ENCODE peak calls at places on chromosome 5, in eight cellular contexts. One of them, this sample, is unnamed.

GRCh38 chr5:150503977-150504620 is 3.8 kb upstream of the NDST1 start:
- DNase-seq in cardiac muscle cell: peak
- DNase-seq in epithelial cell of prostate: no peak
- DNase-seq in transverse colon: peak
- DNase-seq in hepatic stellate cell: no peak
- DNase-seq in NCI-H1694 treated with DMSO at 0.1 percent for 48 hours: no peak
- DNase-seq in effector memory CD8-positive, alpha-beta T cell: no peak
- DNase-seq in fibroblast of mammary gland: peak
- DNase-seq in this sample: peak

GRCh38 chr5:151619812-151620462 is 28.8 kb upstream of the FAT2 start:
- DNase-seq in transverse colon: no peak
- DNase-seq in epithelial cell of prostate: peak
- DNase-seq in fibroblast of mammary gland: no peak
- DNase-seq in effector memory CD8-positive, alpha-beta T cell: no peak
- DNase-seq in hepatic stellate cell: no peak
- DNase-seq in cardiac muscle cell: no peak
- DNase-seq in NCI-H1694 treated with DMSO at 0.1 percent for 48 hours: no peak
- DNase-seq in this sample: no peak

GRCh38 chr5:107455111-107455544 is 215.6 kb downstream of the EFNA5 start:
- DNase-seq in hepatic stellate cell: no peak
- DNase-seq in cardiac muscle cell: peak
- DNase-seq in effector memory CD8-positive, alpha-beta T cell: no peak
- DNase-seq in transverse colon: no peak
- DNase-seq in NCI-H1694 treated with DMSO at 0.1 percent for 48 hours: no peak
- DNase-seq in fibroblast of mammary gland: no peak
- DNase-seq in epithelial cell of prostate: no peak
- DNase-seq in this sample: peak

GRCh38 chr5:176531902-176532493 is 5.2 kb downstream of the RNF44 start:
- DNase-seq in fibroblast of mammary gland: no peak
- DNase-seq in effector memory CD8-positive, alpha-beta T cell: no peak
- DNase-seq in transverse colon: no peak
- DNase-seq in cardiac muscle cell: no peak
- DNase-seq in epithelial cell of prostate: no peak
- DNase-seq in hepatic stellate cell: no peak
- DNase-seq in NCI-H1694 treated with DMSO at 0.1 percent for 48 hours: no peak
- DNase-seq in this sample: no peak

GRCh38 chr5:167030500-167031120 is 1260.8 kb upstream of the WWC1 start:
- DNase-seq in fibroblast of mammary gland: peak
- DNase-seq in NCI-H1694 treated with DMSO at 0.1 percent for 48 hours: no peak
- DNase-seq in epithelial cell of prostate: no peak
- DNase-seq in transverse colon: peak
- DNase-seq in cardiac muscle cell: peak
- DNase-seq in hepatic stellate cell: no peak
- DNase-seq in effector memory CD8-positive, alpha-beta T cell: no peak
- DNase-seq in this sample: peak

GRCh38 chr5:179906795-179907569 is 715 bp downstream of the TBC1D9B start:
- DNase-seq in cardiac muscle cell: peak
- DNase-seq in transverse colon: peak
- DNase-seq in NCI-H1694 treated with DMSO at 0.1 percent for 48 hours: no peak
- DNase-seq in fibroblast of mammary gland: peak
- DNase-seq in effector memory CD8-positive, alpha-beta T cell: no peak
- DNase-seq in hepatic stellate cell: peak
- DNase-seq in epithelial cell of prostate: no peak
- DNase-seq in this sample: peak

GRCh38 chr5:147617191-147617606 is 107.3 kb upstream of the DPYSL3 start:
- DNase-seq in NCI-H1694 treated with DMSO at 0.1 percent for 48 hours: no peak
- DNase-seq in cardiac muscle cell: peak
- DNase-seq in epithelial cell of prostate: no peak
- DNase-seq in effector memory CD8-positive, alpha-beta T cell: no peak
- DNase-seq in transverse colon: no peak
- DNase-seq in fibroblast of mammary gland: peak
- DNase-seq in hepatic stellate cell: no peak
- DNase-seq in this sample: peak

GRCh38 chr5:132253008-132253441 is 4.5 kb upstream of the PDLIM4 start:
- DNase-seq in effector memory CD8-positive, alpha-beta T cell: no peak
- DNase-seq in transverse colon: peak
- DNase-seq in fibroblast of mammary gland: no peak
- DNase-seq in cardiac muscle cell: no peak
- DNase-seq in hepatic stellate cell: no peak
- DNase-seq in epithelial cell of prostate: no peak
- DNase-seq in NCI-H1694 treated with DMSO at 0.1 percent for 48 hours: no peak
- DNase-seq in this sample: no peak

GRCh38 chr5:155655569-155655968 is 642.0 kb downstream of the KIF4B start:
- DNase-seq in effector memory CD8-positive, alpha-beta T cell: no peak
- DNase-seq in NCI-H1694 treated with DMSO at 0.1 percent for 48 hours: no peak
- DNase-seq in fibroblast of mammary gland: no peak
- DNase-seq in transverse colon: no peak
- DNase-seq in cardiac muscle cell: no peak
- DNase-seq in epithelial cell of prostate: no peak
- DNase-seq in hepatic stellate cell: no peak
- DNase-seq in this sample: no peak

GRCh38 chr5:143435207-143435657 is 31.7 kb upstream of the NR3C1 start:
- DNase-seq in cardiac muscle cell: peak
- DNase-seq in epithelial cell of prostate: no peak
- DNase-seq in NCI-H1694 treated with DMSO at 0.1 percent for 48 hours: no peak
- DNase-seq in hepatic stellate cell: peak
- DNase-seq in fibroblast of mammary gland: no peak
- DNase-seq in effector memory CD8-positive, alpha-beta T cell: peak
- DNase-seq in transverse colon: peak
- DNase-seq in this sample: peak

GRCh38 chr5:119395080-119395836 is 39.4 kb downstream of the TNFAIP8 start:
- DNase-seq in NCI-H1694 treated with DMSO at 0.1 percent for 48 hours: no peak
- DNase-seq in cardiac muscle cell: no peak
- DNase-seq in effector memory CD8-positive, alpha-beta T cell: no peak
- DNase-seq in hepatic stellate cell: no peak
- DNase-seq in fibroblast of mammary gland: no peak
- DNase-seq in transverse colon: no peak
- DNase-seq in epithelial cell of prostate: no peak
- DNase-seq in this sample: no peak

GRCh38 chr5:8340261-8340660 is 471.3 kb downstream of the MTRR start:
- DNase-seq in hepatic stellate cell: no peak
- DNase-seq in NCI-H1694 treated with DMSO at 0.1 percent for 48 hours: no peak
- DNase-seq in effector memory CD8-positive, alpha-beta T cell: no peak
- DNase-seq in fibroblast of mammary gland: no peak
- DNase-seq in cardiac muscle cell: peak
- DNase-seq in epithelial cell of prostate: no peak
- DNase-seq in transverse colon: no peak
- DNase-seq in this sample: no peak

GRCh38 chr5:27996665-27997064 is 958.3 kb upstream of the CDH9 start:
- DNase-seq in epithelial cell of prostate: no peak
- DNase-seq in NCI-H1694 treated with DMSO at 0.1 percent for 48 hours: no peak
- DNase-seq in transverse colon: no peak
- DNase-seq in fibroblast of mammary gland: no peak
- DNase-seq in cardiac muscle cell: no peak
- DNase-seq in hepatic stellate cell: no peak
- DNase-seq in effector memory CD8-positive, alpha-beta T cell: no peak
- DNase-seq in this sample: no peak

GRCh38 chr5:99083197-99083596 is 154.4 kb upstream of the CHD1 start:
- DNase-seq in NCI-H1694 treated with DMSO at 0.1 percent for 48 hours: no peak
- DNase-seq in transverse colon: no peak
- DNase-seq in epithelial cell of prostate: no peak
- DNase-seq in fibroblast of mammary gland: no peak
- DNase-seq in cardiac muscle cell: no peak
- DNase-seq in effector memory CD8-positive, alpha-beta T cell: no peak
- DNase-seq in hepatic stellate cell: no peak
- DNase-seq in this sample: no peak

GRCh38 chr5:85140471-85140870 is 755.8 kb upstream of the EDIL3 start:
- DNase-seq in NCI-H1694 treated with DMSO at 0.1 percent for 48 hours: no peak
- DNase-seq in effector memory CD8-positive, alpha-beta T cell: no peak
- DNase-seq in fibroblast of mammary gland: no peak
- DNase-seq in transverse colon: no peak
- DNase-seq in cardiac muscle cell: no peak
- DNase-seq in hepatic stellate cell: no peak
- DNase-seq in epithelial cell of prostate: no peak
- DNase-seq in this sample: peak

GRCh38 chr5:141695627-141696180 is 13.7 kb upstream of the ARAP3 start:
- DNase-seq in NCI-H1694 treated with DMSO at 0.1 percent for 48 hours: peak
- DNase-seq in transverse colon: peak
- DNase-seq in effector memory CD8-positive, alpha-beta T cell: no peak
- DNase-seq in cardiac muscle cell: peak
- DNase-seq in epithelial cell of prostate: no peak
- DNase-seq in hepatic stellate cell: no peak
- DNase-seq in fibroblast of mammary gland: no peak
- DNase-seq in this sample: no peak

This sample was measured in iris pigment epithelial cell.